ENCODE peak calls at places on chromosome 22, in six cellular contexts. M is NCI-H1436; J is activated T-cell treated with anti-CD3 and anti-CD28 coated beads for 1 hour; D is stimulated activated naive CD8-positive, alpha-beta T cell treated with anti-CD3 and anti-CD28 coated beads, Interleukin-15, Interleukin-2, amounts not matched to agents 100 U/mL and 50 U/mL, for 24 hours; T is SW 1271; G is heart left ventricle. U is an unnamed sample.

GRCh38 chr22:49045276-49045675 is 782.4 kb downstream of the BRD1 start:
- DNase-seq in M (no peak), J (no peak), D (no peak), T (no peak), G (no peak), U (no peak)

GRCh38 chr22:19887251-19887985 is 32.7 kb upstream of the GNB1L start:
- DNase-seq in M (no peak), J (no peak), D (no peak), T (no peak), G (no peak), U (no peak)

GRCh38 chr22:45804986-45805325 is 133.3 kb downstream of the ATXN10 start:
- DNase-seq in M (no peak), J (no peak), D (no peak), T (peak; percentile 83), G (no peak), U (peak; percentile 23)

GRCh38 chr22:39298194-39298987 is 21.0 kb downstream of the RPL3 start:
- DNase-seq in M (no peak), J (no peak), D (no peak), T (no peak), G (no peak), U (no peak)

GRCh38 chr22:18091478-18091877 is 13.7 kb downstream of the PEX26 start:
- DNase-seq in M (no peak), J (no peak), D (no peak), T (no peak), G (no peak), U (no peak)

GRCh38 chr22:38881464-38881871 is 9.5 kb upstream of the CBX6 start:
- DNase-seq in M (no peak), J (no peak), D (no peak), T (no peak), G (no peak), U (no peak)

GRCh38 chr22:16804882-16805281 is 20.3 kb downstream of the XKR3 start:
- DNase-seq in M (no peak), J (no peak), D (no peak), T (no peak), G (no peak), U (no peak)

GRCh38 chr22:26586556-26587325 is 3.2 kb downstream of the TPST2 start:
- DNase-seq in M (no peak), J (no peak), D (no peak), T (no peak), G (no peak), U (peak; percentile 75)

GRCh38 chr22:26564672-26565071 is 25.3 kb downstream of the TPST2 start:
- DNase-seq in M (no peak), J (no peak), D (no peak), T (no peak), G (no peak), U (no peak)

GRCh38 chr22:32644252-32645100 is 157.0 kb upstream of the TIMP3 start:
- DNase-seq in M (no peak), J (peak; percentile 5), D (peak; percentile 30), T (no peak), G (peak; percentile 78), U (peak; percentile 12)

GRCh38 chr22:39183991-39184585 is 31.6 kb upstream of the CBX7 start:
- DNase-seq in M (no peak), J (no peak), D (no peak), T (no peak), G (peak; percentile 41), U (no peak)

GRCh38 chr22:50299724-50300619 is 7.5 kb downstream of the PLXNB2 start:
- DNase-seq in M (no peak), J (no peak), D (no peak), T (no peak), G (no peak), U (no peak)

GRCh38 chr22:22201185-22201924 is 43.2 kb upstream of the VPREB1 start:
- DNase-seq in M (no peak), J (no peak), D (peak; percentile 75), T (no peak), G (no peak), U (no peak)

GRCh38 chr22:36644333-36644757 is 59.2 kb downstream of the CACNG2 start:
- DNase-seq in M (no peak), J (no peak), D (peak; percentile 17), T (no peak), G (no peak), U (peak; percentile 80)

GRCh38 chr22:46134111-46134705 is 16.1 kb upstream of the PPARA start:
- DNase-seq in M (no peak), J (no peak), D (no peak), T (no peak), G (no peak), U (no peak)

GRCh38 chr22:28609921-28610320 is 69.7 kb downstream of the TTC28 start:
- DNase-seq in M (no peak), J (no peak), D (no peak), T (no peak), G (no peak), U (no peak)

GRCh38 chr22:47918936-47919505 is 1156.6 kb downstream of the TBC1D22A start:
- DNase-seq in M (no peak), J (no peak), D (no peak), T (no peak), G (no peak), U (no peak)

GRCh38 chr22:36599771-36600170 is 70.8 kb upstream of the EIF3D start:
- DNase-seq in M (no peak), J (no peak), D (no peak), T (no peak), G (no peak), U (no peak)

GRCh38 chr22:49573109-49573765 is 254.4 kb downstream of the BRD1 start:
- DNase-seq in M (no peak), J (no peak), D (no peak), T (no peak), G (peak; percentile 14), U (no peak)

GRCh38 chr22:41034741-41035140 is 57.7 kb upstream of the EP300 start:
- DNase-seq in M (no peak), J (no peak), D (no peak), T (no peak), G (no peak), U (no peak)

GRCh38 chr22:46513908-46514550 is 23.4 kb downstream of the CELSR1 start:
- DNase-seq in M (no peak), J (no peak), D (no peak), T (no peak), G (no peak), U (no peak)

GRCh38 chr22:38097058-38097457 is 13.1 kb upstream of the SLC16A8 start:
- DNase-seq in M (no peak), J (no peak), D (no peak), T (no peak), G (no peak), U (no peak)

GRCh38 chr22:25102722-25103121 is 96.9 kb upstream of the CRYBB3 start:
- DNase-seq in M (no peak), J (no peak), D (no peak), T (no peak), G (no peak), U (no peak)

GRCh38 chr22:17479129-17479528 is 84.2 kb upstream of the SLC25A18 start:
- DNase-seq in M (no peak), J (no peak), D (no peak), T (no peak), G (no peak), U (no peak)

GRCh38 chr22:43726296-43726695 is 85.8 kb downstream of the EFCAB6 start:
- DNase-seq in M (no peak), J (no peak), D (no peak), T (no peak), G (no peak), U (no peak)

GRCh38 chr22:37483594-37484114 is 2.5 kb downstream of the MFNG start:
- DNase-seq in M (no peak), J (no peak), D (no peak), T (no peak), G (no peak), U (no peak)

GRCh38 chr22:47391169-47392053 is 629.0 kb downstream of the TBC1D22A start:
- DNase-seq in M (no peak), J (no peak), D (no peak), T (no peak), G (no peak), U (no peak)

GRCh38 chr22:20231499-20232236 is 36.5 kb downstream of the RTN4R start:
- DNase-seq in M (no peak), J (no peak), D (no peak), T (no peak), G (no peak), U (no peak)

GRCh38 chr22:46992121-46992731 is 229.8 kb downstream of the TBC1D22A start:
- DNase-seq in M (no peak), J (no peak), D (no peak), T (no peak), G (no peak), U (no peak)

GRCh38 chr22:17217179-17217578 is 2.1 kb downstream of the ADA2 start:
- DNase-seq in M (no peak), J (peak; percentile 8), D (no peak), T (no peak), G (no peak), U (no peak)

GRCh38 chr22:43955883-43956286 is 643 bp downstream of the SAMM50 start:
- DNase-seq in M (no peak), J (no peak), D (no peak), T (no peak), G (no peak), U (no peak)

GRCh38 chr22:37088108-37088605 is 21.4 kb downstream of the TMPRSS6 start:
- DNase-seq in M (no peak), J (no peak), D (peak; percentile 29), T (no peak), G (no peak), U (no peak)

GRCh38 chr22:42857845-42858481 is 890 bp upstream of the ARFGAP3 start:
- DNase-seq in M (no peak), J (no peak), D (no peak), T (no peak), G (no peak), U (no peak)

GRCh38 chr22:21641795-21642583 is at the start of gene SDF2L1:
- DNase-seq in M (peak; percentile 97), J (peak; percentile 95), D (peak; percentile 98), T (peak; percentile 89), G (peak; percentile 99), U (peak; percentile 88)

GRCh38 chr22:19510919-19511341 is 13.3 kb downstream of the CLDN5 start:
- DNase-seq in M (no peak), J (no peak), D (no peak), T (no peak), G (no peak), U (no peak)

U was measured in glomerular endothelial cell.